ENCODE peak calls at places on chromosomes 4 and X, in four cellular contexts. One of them, this sample, is unnamed.

GRCh38 chr4:163492951-163493504 is 1.5 kb upstream of the TMA16 start:
- DNase-seq in K562: peak; percentile 37
- DNase-seq in GM12878: no peak
- DNase-seq in SK-N-SH: no peak
- DNase-seq in this sample: no peak

GRCh38 chr4:113222431-113222979 is 173.1 kb downstream of the ANK2 start:
- DNase-seq in K562: no peak
- DNase-seq in GM12878: no peak
- DNase-seq in SK-N-SH: no peak
- DNase-seq in this sample: no peak

GRCh38 chr4:139655116-139655515 is 10.5 kb upstream of the MGST2 start:
- DNase-seq in K562: peak; percentile 32
- DNase-seq in GM12878: no peak
- DNase-seq in SK-N-SH: peak; percentile 32
- DNase-seq in this sample: no peak

GRCh38 chrX:140723251-140723650 is 13.7 kb downstream of the LINC00632 start:
- DNase-seq in K562: no peak
- DNase-seq in GM12878: no peak
- DNase-seq in SK-N-SH: no peak
- DNase-seq in this sample: no peak

GRCh38 chrX:30570505-30570904 is 7.1 kb downstream of the TASL start:
- DNase-seq in K562: peak; percentile 21
- DNase-seq in GM12878: no peak
- DNase-seq in SK-N-SH: peak; percentile 15
- DNase-seq in this sample: no peak

GRCh38 chr4:120003193-120003592 is 63.5 kb downstream of the MAD2L1 start:
- DNase-seq in K562: no peak
- DNase-seq in GM12878: no peak
- DNase-seq in SK-N-SH: no peak
- DNase-seq in this sample: no peak

GRCh38 chr4:3857316-3857926 is 91.2 kb downstream of the ADRA2C start:
- DNase-seq in K562: no peak
- DNase-seq in GM12878: no peak
- DNase-seq in SK-N-SH: no peak
- DNase-seq in this sample: no peak

GRCh38 chr4:145285928-145286327 is 105.5 kb upstream of the OTUD4 start:
- DNase-seq in K562: no peak
- DNase-seq in GM12878: no peak
- DNase-seq in SK-N-SH: no peak
- DNase-seq in this sample: no peak

GRCh38 chrX:723781-724180 is 93.2 kb downstream of the SHOX start:
- DNase-seq in K562: no peak
- DNase-seq in GM12878: no peak
- DNase-seq in SK-N-SH: no peak
- DNase-seq in this sample: no peak
- TF ChIP-seq USF1 in K562: no peak
- TF ChIP-seq USF1 in GM12878: no peak
- TF ChIP-seq USF1 in SK-N-SH: no peak
- TF ChIP-seq USF1 in this sample: no peak

GRCh38 chrX:132774312-132774711 is 184.1 kb downstream of the HS6ST2 start:
- DNase-seq in K562: peak; percentile 0
- DNase-seq in GM12878: no peak
- DNase-seq in SK-N-SH: no peak
- DNase-seq in this sample: no peak

GRCh38 chrX:132775230-132775823 is 183.1 kb downstream of the HS6ST2 start:
- DNase-seq in K562: no peak
- DNase-seq in GM12878: no peak
- DNase-seq in SK-N-SH: no peak
- DNase-seq in this sample: no peak

DNA sequence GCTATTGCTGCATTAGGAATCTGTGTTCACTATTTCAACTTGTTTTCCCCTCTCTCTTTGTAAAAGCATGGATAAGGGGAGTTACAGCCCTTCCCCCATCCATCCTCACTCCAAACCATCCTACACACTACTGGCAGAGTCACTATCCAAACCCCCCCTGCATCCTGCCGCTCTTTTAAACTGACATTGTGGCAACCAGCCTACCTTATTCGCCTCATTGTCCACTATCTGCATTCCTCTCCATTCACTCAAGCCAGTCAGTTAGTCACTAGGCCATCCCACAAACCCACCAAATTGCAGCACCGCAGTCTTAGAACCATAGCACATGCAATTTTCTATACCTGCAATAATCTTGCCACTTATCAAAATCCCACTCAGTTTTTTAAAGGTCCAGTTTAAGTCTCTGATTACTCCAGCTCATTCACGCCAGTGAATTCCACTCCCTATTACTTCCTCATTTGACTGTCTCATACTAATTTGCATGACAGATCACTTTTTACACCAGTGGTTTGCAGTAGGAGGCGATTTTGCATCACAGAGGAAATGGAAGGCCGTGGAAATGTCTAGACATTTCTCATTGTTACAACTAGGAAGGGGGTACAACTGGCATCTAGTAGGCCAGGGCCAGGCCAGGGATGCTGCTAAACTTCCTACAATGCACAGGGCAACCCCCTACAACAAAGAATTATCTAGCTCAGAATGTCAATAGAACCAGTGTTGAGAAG is 181.8 kb downstream of the HS6ST2 start:
- DNase-seq in K562: no peak
- DNase-seq in GM12878: no peak
- DNase-seq in SK-N-SH: no peak
- DNase-seq in this sample: no peak
- TF ChIP-seq USF1 in K562: no peak
- TF ChIP-seq USF1 in GM12878: no peak
- TF ChIP-seq USF1 in SK-N-SH: no peak
- TF ChIP-seq USF1 in this sample: no peak

GRCh38 chr4:6142511-6142910 is 57.8 kb downstream of the JAKMIP1 start:
- DNase-seq in K562: no peak
- DNase-seq in GM12878: no peak
- DNase-seq in SK-N-SH: no peak
- DNase-seq in this sample: no peak

GRCh38 chr4:6142935-6143602 is 57.3 kb downstream of the JAKMIP1 start:
- DNase-seq in K562: no peak
- DNase-seq in GM12878: no peak
- DNase-seq in SK-N-SH: no peak
- DNase-seq in this sample: no peak

GRCh38 chr4:6147441-6147840 is 52.9 kb downstream of the JAKMIP1 start:
- DNase-seq in K562: no peak
- DNase-seq in GM12878: no peak
- DNase-seq in SK-N-SH: no peak
- DNase-seq in this sample: no peak

GRCh38 chr4:6141554-6141953 is 58.8 kb downstream of the JAKMIP1 start:
- DNase-seq in K562: no peak
- DNase-seq in GM12878: no peak
- DNase-seq in SK-N-SH: no peak
- DNase-seq in this sample: no peak

GRCh38 chr4:6143603-6144181 is 56.7 kb downstream of the JAKMIP1 start:
- DNase-seq in K562: no peak
- DNase-seq in GM12878: no peak
- DNase-seq in SK-N-SH: no peak
- DNase-seq in this sample: no peak
- TF ChIP-seq USF1 in K562: no peak
- TF ChIP-seq USF1 in GM12878: no peak
- TF ChIP-seq USF1 in SK-N-SH: no peak
- TF ChIP-seq USF1 in this sample: no peak

GRCh38 chrX:101388604-101389003 is 2.2 kb upstream of the RPL36A start:
- DNase-seq in K562: no peak
- DNase-seq in GM12878: no peak
- DNase-seq in SK-N-SH: no peak
- DNase-seq in this sample: no peak
- TF ChIP-seq USF1 in K562: no peak
- TF ChIP-seq USF1 in GM12878: no peak
- TF ChIP-seq USF1 in SK-N-SH: no peak
- TF ChIP-seq USF1 in this sample: no peak

DNA sequence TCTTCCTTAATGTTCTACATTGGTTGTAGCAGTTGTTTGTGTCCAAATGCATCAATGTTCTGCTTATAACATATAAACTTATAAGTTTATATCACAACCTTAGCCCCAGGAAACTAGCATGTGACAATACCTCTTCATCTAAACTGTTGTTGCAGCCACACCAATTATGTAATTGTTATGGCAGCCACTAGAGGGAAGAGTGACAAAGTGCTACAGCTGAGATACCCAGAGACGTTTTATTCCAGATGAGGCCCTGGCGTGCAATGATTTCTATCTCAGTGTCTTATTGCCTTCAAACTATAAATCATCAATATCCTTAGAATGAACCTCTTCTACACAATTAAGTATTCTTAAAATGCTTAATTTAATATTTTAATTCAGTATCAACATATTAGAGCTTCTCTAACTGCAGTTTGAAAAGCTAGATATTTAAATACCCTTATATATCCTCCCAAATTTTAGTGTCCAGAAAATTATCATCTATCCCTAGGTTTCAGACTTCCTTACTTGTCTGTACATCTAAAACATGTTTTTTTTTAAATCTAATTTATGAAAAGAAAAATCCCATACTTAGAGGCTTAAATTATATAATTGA is 171.6 kb downstream of the PCDH10 start:
- DNase-seq in K562: peak; percentile 25
- DNase-seq in GM12878: no peak
- DNase-seq in SK-N-SH: peak; percentile 27
- DNase-seq in this sample: no peak
- TF ChIP-seq USF1 in K562: no peak
- TF ChIP-seq USF1 in GM12878: no peak
- TF ChIP-seq USF1 in SK-N-SH: no peak
- TF ChIP-seq USF1 in this sample: no peak

DNA sequence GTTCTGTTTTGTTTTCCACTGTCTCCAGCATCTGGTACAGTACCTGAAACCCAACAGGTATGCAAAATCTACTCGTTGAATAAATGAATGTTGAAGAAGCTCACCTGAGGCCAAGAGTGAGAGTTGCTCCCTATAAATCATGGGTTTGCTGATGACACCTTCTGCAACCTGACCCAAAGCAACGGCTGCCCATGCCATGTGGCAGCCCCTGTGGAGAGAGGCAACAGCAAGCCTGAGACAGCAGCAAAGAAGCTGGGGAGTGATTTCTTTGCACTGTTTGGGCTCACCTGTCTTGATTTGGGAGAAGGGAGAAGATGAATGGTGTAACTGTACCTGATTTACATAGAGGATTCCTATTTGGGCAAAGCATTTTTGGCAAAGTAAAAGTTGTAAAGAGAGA is 119.8 kb upstream of the GPC4 start:
- DNase-seq in K562: no peak
- DNase-seq in GM12878: no peak
- DNase-seq in SK-N-SH: no peak
- DNase-seq in this sample: no peak
- TF ChIP-seq USF1 in K562: no peak
- TF ChIP-seq USF1 in GM12878: no peak
- TF ChIP-seq USF1 in SK-N-SH: no peak
- TF ChIP-seq USF1 in this sample: no peak

This sample was measured in WTC11.